ENCODE peak calls at places on chromosomes 16 and 17, in nine cellular contexts. I, H, P, E, D, C, V, B and S are unnamed samples. For H3K36me3, the result is how much of the 10 kb centered on the place peaks cover.

GRCh38 chr16:9630985-9631384 is 539.5 kb downstream of the HAPSTR1 start:
- DNase-seq in I (no peak), V (no peak), E (no peak), C (no peak), B (no peak), H (no peak), P (no peak), D (no peak), S (no peak)

GRCh38 chr16:51224317-51224716 is 73.2 kb upstream of the SALL1 start:
- DNase-seq in V (no peak), C (no peak), P (no peak), B (no peak), H (no peak), I (no peak), E (no peak), D (no peak), S (no peak)

GRCh38 chr17:7586673-7587419 is 3.0 kb downstream of the SOX15 start:
- DNase-seq in P (peak), C (no peak), H (peak), V (no peak), D (no peak), I (no peak), E (no peak), B (no peak), S (peak)

GRCh38 chr17:82924812-82925211 is 85.0 kb upstream of the ZNF750 start:
- DNase-seq in I (no peak), P (peak), B (no peak), E (no peak), V (peak), D (no peak), C (peak), H (peak), S (no peak)

GRCh38 chr16:57732011-57732410 is 3.6 kb upstream of the KATNB1 start:
- DNase-seq in H (peak), V (no peak), B (no peak), P (no peak), E (no peak), C (no peak), D (no peak), I (no peak), S (no peak)

GRCh38 chr16:23687034-23687808 is 8.5 kb downstream of the PLK1 start:
- DNase-seq in H (no peak), V (no peak), E (no peak), B (no peak), I (no peak), D (no peak), P (no peak), C (no peak), S (no peak)

GRCh38 chr17:60169921-60170817 is 20.4 kb downstream of the CA4 start:
- DNase-seq in D (peak), V (no peak), P (no peak), I (no peak), C (no peak), B (no peak), E (no peak), H (peak), S (peak)

GRCh38 chr17:4853195-4853762 is 20.1 kb downstream of the MINK1 start:
- DNase-seq in B (no peak), P (no peak), C (no peak), D (no peak), I (no peak), V (no peak), H (no peak), E (no peak), S (no peak)

GRCh38 chr17:58329035-58329807 is 626 bp upstream of the TSPOAP1 start:
- DNase-seq in E (no peak), C (peak), P (no peak), B (no peak), I (no peak), V (peak), D (no peak), H (peak), S (peak)

DNA sequence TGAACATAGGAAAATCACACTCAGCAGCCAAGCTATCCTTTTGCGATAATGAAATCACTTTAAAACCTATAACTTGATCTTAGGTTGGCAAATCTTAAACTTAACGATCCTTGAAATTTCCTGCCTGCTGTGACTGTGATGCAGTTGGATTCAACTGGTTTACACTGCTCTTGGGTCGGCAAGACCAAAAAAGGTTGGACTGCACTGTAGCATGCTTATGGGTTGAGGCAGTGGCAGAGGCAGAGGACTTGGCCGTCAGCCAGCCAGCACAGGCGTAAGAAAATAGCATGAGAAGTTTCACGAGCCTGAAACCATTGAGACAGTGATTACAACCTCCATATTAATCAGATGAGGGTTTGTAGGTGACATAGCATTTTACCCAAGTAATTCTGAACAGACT is 21.4 kb downstream of the WSB1 start:
- DNase-seq in B (peak), P (peak), H (peak), C (no peak), I (peak), E (peak), V (no peak), D (no peak), S (peak)
- H3K36me3 ChIP-seq in B (under half), P (under half), H (half or more), C (half or more), I (under half), E (under half), V (under half), D (under half), S (under half)

DNA sequence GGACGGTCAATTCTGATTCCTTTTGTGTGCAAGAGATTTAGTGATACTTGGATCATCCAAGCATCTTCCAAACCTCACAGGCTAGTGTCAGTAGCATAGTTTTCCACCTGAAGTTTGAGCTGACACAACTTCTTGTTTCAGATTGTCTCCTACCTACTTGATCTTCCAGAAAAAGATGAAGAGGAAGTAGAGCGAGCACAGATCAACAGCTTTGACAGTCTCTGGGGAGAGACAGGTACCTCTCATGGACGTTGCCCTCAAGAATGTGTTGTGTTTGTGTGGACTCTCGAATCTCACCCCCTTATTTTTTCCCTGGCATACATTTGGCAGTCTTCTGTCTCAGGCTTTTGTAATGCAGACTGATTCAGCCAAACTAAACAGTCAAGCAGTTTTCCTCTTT is 47.4 kb downstream of the CYB561 start:
- DNase-seq in I (no peak), V (no peak), H (no peak), E (no peak), P (no peak), C (no peak), B (no peak), D (peak), S (no peak)
- H3K27ac ChIP-seq in I (no peak), V (no peak), H (peak), E (no peak), P (no peak), C (no peak), B (no peak), D (no peak), S (no peak)

DNA sequence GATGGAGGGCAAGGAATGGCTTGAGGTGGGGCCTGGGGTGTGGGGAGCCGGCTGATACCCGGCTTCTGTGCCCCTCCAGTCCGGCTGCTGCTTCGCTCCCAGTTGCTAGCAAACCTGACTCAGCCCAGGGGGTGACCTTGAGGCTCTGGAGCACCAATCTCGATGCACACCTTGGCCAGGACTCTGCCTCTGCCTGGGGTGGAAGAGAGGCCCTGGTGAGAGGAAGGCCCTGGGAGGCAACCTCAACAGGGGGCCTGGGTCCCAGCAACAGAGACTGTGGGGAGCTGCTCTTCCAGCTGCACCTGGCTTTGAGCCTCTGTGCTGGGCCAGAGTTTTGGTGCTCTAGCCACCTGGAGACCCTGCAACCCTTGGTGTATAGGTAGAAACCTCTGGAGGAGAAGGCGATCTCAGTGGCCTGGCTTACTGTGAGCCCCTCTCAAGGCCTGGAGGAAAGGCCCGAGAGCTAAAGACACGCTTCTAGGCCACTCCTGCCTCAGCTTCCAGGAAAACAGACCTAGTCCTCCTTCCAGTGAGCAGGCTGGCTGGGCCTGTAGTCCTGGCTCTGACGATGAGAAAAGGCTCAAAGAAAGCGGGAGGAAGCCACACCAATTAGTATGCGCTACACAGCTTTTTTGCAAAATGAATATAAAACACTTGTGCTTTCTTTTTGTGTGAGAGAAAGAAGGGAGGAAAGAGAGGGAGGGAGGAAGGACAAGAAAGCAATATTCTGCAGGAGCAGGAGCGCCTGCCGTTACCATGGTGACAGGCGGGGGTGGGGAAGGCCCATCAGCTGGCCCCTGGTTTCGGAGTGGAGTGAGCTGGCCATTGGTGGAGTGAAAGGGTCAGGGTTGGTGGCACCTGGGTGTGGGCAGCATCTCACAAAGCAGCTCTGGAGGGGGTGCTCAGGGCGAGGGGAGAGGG is 51.0 kb downstream of the VAC14 start:
- DNase-seq in V (no peak), C (no peak), B (no peak), P (peak), H (no peak), D (peak), E (no peak), I (peak), S (no peak)
- TF ChIP-seq POLR2A in V (no peak), C (no peak), B (no peak), P (no peak), H (no peak), D (no peak), E (no peak), I (no peak), S (no peak)

DNA sequence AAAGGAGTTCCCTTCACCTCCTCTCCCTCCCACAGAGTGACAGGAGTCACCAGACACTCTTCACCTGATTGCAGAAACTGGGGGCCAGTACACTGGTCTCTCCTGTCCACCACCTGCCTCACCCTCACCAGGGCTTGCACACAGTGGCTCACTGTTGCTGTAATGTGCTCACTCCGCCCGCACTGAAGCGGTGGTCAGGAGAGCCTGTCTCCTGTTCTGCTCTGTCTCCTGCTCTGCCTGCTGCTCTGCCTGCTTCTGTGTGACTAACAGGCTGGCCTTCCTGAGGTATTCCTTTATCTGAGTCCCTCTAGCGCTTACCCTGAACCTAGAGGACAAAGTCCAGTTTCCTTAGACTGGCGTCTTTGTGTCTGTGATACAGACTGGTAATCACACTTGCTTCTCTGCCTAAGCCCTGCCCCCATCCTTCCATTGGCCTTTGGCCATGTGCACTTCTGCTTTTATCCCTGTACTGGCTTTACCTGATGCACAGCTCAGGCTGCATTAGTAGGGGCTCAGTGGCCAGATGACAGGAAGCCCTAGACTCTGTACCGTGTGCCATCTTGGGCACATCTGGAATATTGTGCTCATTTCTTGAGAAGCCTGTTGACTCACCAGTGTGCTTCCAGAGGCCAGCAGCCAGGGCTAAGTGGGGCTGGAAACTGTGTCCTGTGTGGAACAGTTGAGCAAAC is 13.3 kb downstream of the PROCA1 start:
- DNase-seq in E (no peak), P (peak), H (no peak), B (no peak), D (no peak), I (no peak), V (peak), C (no peak), S (peak)
- H3K36me3 ChIP-seq in E (under half), P (under half), H (half or more), B (under half), D (half or more), I (under half), V (under half), C (half or more), S (half or more)

DNA sequence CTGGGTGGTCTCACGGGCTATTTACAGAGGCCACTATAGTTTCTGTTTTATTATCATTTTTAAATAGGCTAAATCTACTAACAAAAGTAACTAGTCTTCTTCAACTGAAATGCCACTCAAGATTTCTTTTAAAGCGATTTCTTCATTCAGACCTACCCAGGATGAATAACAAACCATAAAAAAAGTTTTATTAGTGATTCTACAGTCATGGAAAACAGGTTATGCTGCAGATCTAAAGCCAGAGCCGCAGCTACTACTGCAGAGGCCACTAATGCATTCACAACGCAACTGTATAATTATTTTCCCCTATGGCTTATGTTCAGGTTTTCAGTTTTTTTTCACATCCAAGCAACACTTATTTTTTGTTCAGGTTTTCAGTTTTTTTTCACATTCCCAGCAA is 136.2 kb upstream of the AXIN2 start:
- DNase-seq in D (no peak), I (no peak), H (no peak), B (no peak), E (peak), V (no peak), C (no peak), P (no peak), S (peak)
- H3K27ac ChIP-seq in D (no peak), I (peak), H (no peak), B (no peak), E (peak), V (no peak), C (no peak), P (no peak), S (no peak)

GRCh38 chr17:28849281-28849680 is 5.5 kb upstream of the ERAL1 start:
- DNase-seq in P (no peak), E (no peak), H (no peak), V (no peak), B (no peak), C (peak), D (peak), I (no peak), S (no peak)

GRCh38 chr17:28857848-28858360 is 3.1 kb downstream of the ERAL1 start:
- DNase-seq in E (no peak), P (no peak), B (no peak), V (no peak), I (no peak), C (no peak), D (no peak), H (no peak), S (no peak)

GRCh38 chr17:28853295-28853694 is 1.5 kb upstream of the ERAL1 start:
- DNase-seq in B (no peak), I (no peak), D (no peak), P (no peak), E (no peak), V (no peak), C (no peak), H (no peak), S (no peak)

GRCh38 chr17:28860363-28860808 is 5.6 kb downstream of the ERAL1 start:
- DNase-seq in E (no peak), B (no peak), C (no peak), P (no peak), V (no peak), H (no peak), I (no peak), D (no peak), S (no peak)

GRCh38 chr17:28854457-28855382 is at the start of gene ERAL1:
- DNase-seq in E (peak), V (peak), H (peak), P (peak), C (peak), D (peak), I (peak), B (peak), S (peak)
- TF ChIP-seq POLR2A in E (peak), V (peak), H (peak), P (peak), C (no peak), D (peak), I (peak), B (no peak), S (peak)

GRCh38 chr16:1502092-1503004 is 9.2 kb downstream of the TELO2 start:
- DNase-seq in H (no peak), D (no peak), C (no peak), E (no peak), B (no peak), I (no peak), V (no peak), P (no peak), S (no peak)

GRCh38 chr16:1499756-1500464 is 6.8 kb downstream of the TELO2 start:
- DNase-seq in C (peak), E (no peak), H (no peak), D (no peak), B (no peak), V (no peak), I (no peak), P (no peak), S (no peak)

GRCh38 chr16:1503110-1503955 is 10.2 kb downstream of the TELO2 start:
- DNase-seq in C (no peak), V (no peak), E (no peak), I (no peak), H (no peak), P (no peak), B (no peak), D (no peak), S (no peak)

GRCh38 chr16:1500465-1501150 is 7.4 kb downstream of the TELO2 start:
- DNase-seq in C (peak), I (no peak), B (no peak), V (no peak), P (no peak), H (no peak), D (no peak), E (no peak), S (no peak)

GRCh38 chr16:1501630-1502029 is 8.5 kb downstream of the TELO2 start:
- DNase-seq in V (no peak), P (no peak), H (no peak), I (no peak), C (peak), E (no peak), D (no peak), B (no peak), S (no peak)
- H3K36me3 ChIP-seq in V (under half), P (under half), H (half or more), I (under half), C (half or more), E (under half), D (under half), B (under half), S (under half)

DNA sequence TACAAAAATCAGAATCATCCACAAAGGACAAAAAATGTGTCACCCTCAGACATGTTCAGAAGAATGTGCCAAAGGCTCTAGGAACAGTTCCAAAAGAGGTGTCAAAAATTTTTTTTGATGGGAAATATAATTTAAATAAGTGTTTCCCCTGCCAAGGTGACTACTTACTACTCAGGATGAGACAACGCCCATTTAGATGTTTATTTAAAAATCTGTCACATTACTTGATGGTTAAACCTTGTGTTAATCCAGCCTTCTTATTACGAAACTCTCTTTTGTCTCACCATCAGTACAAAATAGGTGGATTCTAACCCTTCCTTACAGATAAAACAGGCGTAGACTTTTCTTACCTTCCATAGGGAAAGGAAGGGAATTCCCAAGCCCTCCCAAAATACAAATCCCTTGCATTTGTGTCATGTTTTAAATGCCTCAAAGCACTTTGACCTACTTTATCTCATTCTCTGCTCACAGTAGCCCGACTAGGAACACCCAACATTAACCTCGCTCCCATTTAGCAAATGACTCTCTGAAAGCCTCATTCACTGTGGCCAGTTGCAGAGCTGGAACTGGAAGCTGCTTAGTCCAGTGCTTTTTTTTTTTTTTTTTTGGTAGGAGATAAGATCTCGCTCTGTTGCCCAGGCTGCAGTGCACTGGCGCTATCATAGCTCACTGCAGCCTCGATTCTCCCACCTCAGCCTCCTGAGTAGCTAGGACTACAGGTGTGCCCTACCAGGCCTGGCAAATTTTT is 5.8 kb upstream of the GNA13 start:
- DNase-seq in B (no peak), E (no peak), I (no peak), V (no peak), D (no peak), P (peak), H (no peak), C (no peak), S (peak)
- H3K27ac ChIP-seq in B (peak), E (peak), I (no peak), V (peak), D (no peak), P (no peak), H (peak), C (peak), S (peak)